ENCODE peak calls at places on chromosomes 13 and 19, in ten cellular contexts. F is stomach, J is breast epithelium, I is upper lobe of left lung, B is SK-N-MC, W is sigmoid colon, Z is suprapubic skin, N is HCT116, K is K562, S is GM23338. T is an unnamed sample.

GRCh38 chr13:28117689-28118377 is 17.5 kb upstream of the FLT3 start:
- DNase-seq in N (no peak), B (no peak), I (no peak), W (no peak), F (peak), Z (no peak), J (no peak), K (peak), S (peak), T (no peak)

GRCh38 chr13:20814224-20814910 is 40.6 kb upstream of the EEF1AKMT1 start:
- DNase-seq in K (no peak), W (peak), S (no peak), F (peak), N (no peak), J (peak), B (no peak), I (peak), Z (peak), T (no peak)

GRCh38 chr13:48125794-48126228 is 30.9 kb upstream of the MED4 start:
- DNase-seq in K (no peak), W (no peak), Z (no peak), I (no peak), N (no peak), J (no peak), F (no peak), B (no peak), S (no peak), T (no peak)

GRCh38 chr13:26658491-26658890 is 101.0 kb downstream of the WASF3 start:
- DNase-seq in B (no peak), S (no peak), N (no peak), I (no peak), F (no peak), K (no peak), J (no peak), Z (no peak), W (no peak), T (no peak)

GRCh38 chr13:27783111-27783510 is 9.2 kb upstream of the GSX1 start:
- DNase-seq in N (no peak), W (no peak), J (no peak), K (peak), B (no peak), I (no peak), F (no peak), S (peak), Z (no peak), T (no peak)

GRCh38 chr13:42615691-42616090 is 41.7 kb downstream of the TNFSF11 start:
- DNase-seq in W (no peak), Z (no peak), K (peak), N (no peak), F (no peak), I (no peak), J (no peak), B (no peak), S (no peak), T (no peak)

GRCh38 chr19:30784850-30785459 is 412.8 kb downstream of the ZNF536 start:
- DNase-seq in K (peak), S (peak), B (no peak), J (no peak), I (peak), N (no peak), F (peak), W (peak), Z (peak), T (peak)

GRCh38 chr19:38736036-38736412 is 8.2 kb downstream of the CAPN12 start:
- DNase-seq in F (peak), S (peak), N (no peak), B (no peak), W (peak), Z (no peak), J (no peak), I (peak), K (peak), T (no peak)

GRCh38 chr19:5985098-5985783 is 7.3 kb upstream of the RANBP3 start:
- DNase-seq in F (no peak), N (no peak), S (no peak), Z (no peak), I (no peak), B (no peak), J (no peak), K (peak), W (no peak), T (no peak)

GRCh38 chr19:18152444-18152816 is 533 bp upstream of the PIK3R2 start:
- DNase-seq in K (peak), Z (peak), N (peak), J (peak), B (peak), S (peak), I (peak), W (peak), F (peak), T (peak)

DNA sequence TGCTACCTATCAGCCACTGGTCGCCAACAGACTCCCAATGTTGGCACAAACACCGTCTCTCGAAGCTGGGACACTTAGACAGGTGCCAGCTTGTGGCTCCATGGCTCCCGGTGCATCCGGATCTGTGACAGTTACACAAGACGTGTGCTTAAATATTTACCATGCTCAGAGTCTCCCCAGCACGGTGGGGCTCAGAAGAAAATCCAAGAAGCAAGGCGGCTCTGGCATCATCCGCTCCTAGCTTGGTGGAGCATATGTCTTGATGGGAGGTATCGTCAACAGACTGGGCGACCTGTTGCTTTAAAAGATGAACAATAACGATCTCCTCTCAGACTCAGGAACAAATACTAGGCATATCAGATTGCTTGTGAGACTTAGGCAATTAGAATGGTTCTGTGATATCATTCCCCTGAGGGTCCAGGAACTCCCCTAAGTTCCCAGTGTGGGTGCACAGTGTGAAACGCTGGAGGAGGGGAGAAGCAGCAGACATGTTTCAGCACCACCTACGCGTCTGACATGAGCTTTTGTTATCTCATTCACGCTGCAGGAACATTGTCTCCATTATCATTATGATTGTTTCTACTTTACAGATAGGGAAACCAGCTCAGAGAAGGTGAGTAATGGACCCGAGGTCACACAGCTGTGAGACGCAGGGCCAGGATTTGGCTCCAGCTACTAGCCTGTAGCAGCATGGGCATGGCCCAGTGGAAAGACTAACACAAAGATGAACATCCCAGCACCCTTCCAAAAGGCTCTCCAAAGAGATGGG is 61.7 kb downstream of the ALOX5AP start:
- DNase-seq in S (no peak), F (no peak), W (peak), K (no peak), B (no peak), N (no peak), Z (no peak), I (no peak), J (peak), T (no peak)
- TF ChIP-seq POLR2AphosphoS5 in S (no peak), F (no peak), W (no peak), K (no peak), B (no peak), N (no peak), Z (no peak), I (no peak), J (no peak), T (no peak)

GRCh38 chr19:52231154-52231565 is 38.2 kb upstream of the ZNF766 start:
- DNase-seq in Z (no peak), S (no peak), N (no peak), I (no peak), K (no peak), J (no peak), W (no peak), B (no peak), F (no peak), T (no peak)
- TF ChIP-seq POLR2AphosphoS5 in Z (no peak), S (no peak), N (no peak), I (no peak), K (no peak), J (no peak), W (no peak), B (peak), F (no peak), T (peak)

DNA sequence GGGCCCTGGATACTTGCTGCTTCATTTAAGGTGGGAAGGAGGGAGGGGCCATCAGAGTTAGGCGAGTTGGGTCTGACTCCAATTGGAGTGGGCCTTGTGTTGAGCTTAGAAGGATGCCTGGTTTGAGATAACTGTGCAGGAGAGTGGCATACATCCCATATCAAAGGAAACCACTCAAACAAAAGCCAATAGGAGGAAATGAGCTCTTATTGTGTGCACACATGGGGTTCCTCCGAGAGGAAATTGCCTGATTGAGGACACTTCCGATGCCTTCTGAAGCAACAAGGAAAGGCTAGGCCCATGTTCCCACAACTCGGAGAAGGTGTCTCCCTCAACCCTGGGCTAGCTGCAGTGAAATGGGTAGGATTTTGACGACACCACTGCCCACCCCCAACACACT is 19.6 kb downstream of the MBNL2 start:
- DNase-seq in S (no peak), K (no peak), I (no peak), N (no peak), Z (no peak), W (no peak), B (no peak), J (no peak), F (no peak), T (no peak)
- TF ChIP-seq POLR2AphosphoS5 in S (no peak), K (no peak), I (peak), N (no peak), Z (no peak), W (no peak), B (no peak), J (no peak), F (no peak), T (no peak)

DNA sequence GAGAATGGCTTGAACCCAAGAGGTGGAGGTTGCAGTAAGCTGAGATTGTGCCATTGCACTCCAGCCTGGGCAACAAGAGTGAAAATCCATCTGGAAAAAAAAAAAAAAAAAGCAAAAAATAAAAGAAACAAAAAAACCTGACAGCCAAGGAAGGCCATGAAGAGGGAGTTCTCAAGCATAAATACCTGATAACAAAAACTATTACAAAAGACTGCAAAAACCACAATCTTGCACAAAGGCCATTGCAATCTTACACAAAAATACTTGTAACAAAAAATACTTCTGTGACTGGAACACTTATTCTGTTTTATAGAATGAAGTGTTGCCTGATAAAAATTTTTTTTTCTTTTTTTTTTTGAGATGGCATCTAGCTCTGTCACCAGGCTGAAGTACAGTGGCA is 61.5 kb upstream of the TSC22D1 start:
- DNase-seq in K (no peak), S (no peak), F (no peak), Z (no peak), W (no peak), J (no peak), B (no peak), I (no peak), N (no peak), T (no peak)
- TF ChIP-seq POLR2AphosphoS5 in K (no peak), S (no peak), F (no peak), Z (no peak), W (no peak), J (no peak), B (no peak), I (no peak), N (no peak), T (no peak)

DNA sequence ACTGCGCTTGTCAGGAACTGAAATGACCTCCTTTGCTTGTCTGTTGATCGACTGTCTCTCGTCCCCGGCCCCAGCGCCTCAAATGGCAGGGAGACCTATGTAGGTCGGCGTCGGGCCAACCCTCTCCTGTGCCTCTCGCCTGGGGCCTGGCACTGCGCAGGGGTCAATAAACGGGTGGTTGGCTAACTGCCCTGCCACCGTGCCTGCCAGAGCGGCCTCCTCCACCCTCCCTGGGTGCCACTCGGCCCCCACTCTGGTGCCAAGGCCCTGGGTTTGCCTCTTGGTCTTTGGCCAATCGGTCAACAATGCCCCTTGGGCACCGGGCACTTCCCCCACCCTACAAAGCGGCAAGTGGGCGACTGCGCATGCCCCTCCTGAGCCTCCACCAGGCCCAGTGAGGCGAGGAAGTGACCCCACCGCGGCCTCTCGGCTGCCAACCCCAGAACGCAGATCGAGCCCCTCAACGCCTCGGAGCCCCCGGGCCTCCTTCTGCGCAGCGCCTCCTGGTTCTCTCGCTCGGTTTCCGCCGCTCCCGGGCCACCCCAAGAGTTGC is 1.1 kb downstream of the KEAP1 start:
- DNase-seq in K (peak), I (peak), F (peak), N (no peak), Z (peak), S (peak), J (peak), W (peak), B (no peak), T (peak)
- TF ChIP-seq POLR2AphosphoS5 in K (no peak), I (peak), F (peak), N (peak), Z (no peak), S (peak), J (no peak), W (peak), B (no peak), T (no peak)

GRCh38 chr13:76009491-76009890 is 373.4 kb downstream of the LMO7 start:
- DNase-seq in K (no peak), I (no peak), Z (no peak), B (no peak), F (no peak), S (no peak), N (no peak), W (no peak), J (no peak), T (no peak)
- TF ChIP-seq POLR2AphosphoS5 in K (no peak), I (no peak), Z (no peak), B (no peak), F (no peak), S (no peak), N (no peak), W (no peak), J (no peak), T (no peak)